ENCODE peak calls at places on chromosome 17, in ten cellular contexts. E is Peyer's patch, R is iPS-NIHi11, M is esophagus muscularis mucosa, Z is left ventricle myocardium superior, Q is nucleus accumbens, V is mesenchymal stem cell, F is pancreas, G is GM19239, X is Daoy. N is an unnamed sample.
A peak's percentile ranks its signal among the peaks of the same experiment; 100 is the strongest.

GRCh38 chr17:61212655-61213054 is 187.0 kb upstream of the TBX2 start:
- DNase-seq in Z (no peak), E (no peak), F (no peak), M (no peak), V (no peak), G (no peak), R (no peak), X (no peak), Q (no peak), N (no peak)

GRCh38 chr17:29699283-29699682 is 76.6 kb upstream of the CORO6 start:
- DNase-seq in X (no peak), G (no peak), R (no peak), V (no peak), Z (no peak), F (no peak), E (no peak), M (no peak), Q (peak; percentile 17), N (no peak)

GRCh38 chr17:81967533-81968395 is 6.8 kb upstream of the NOTUM start:
- DNase-seq in V (peak; percentile 81), R (peak; percentile 89), G (peak; percentile 93), F (peak; percentile 79), X (peak; percentile 73), M (peak; percentile 95), E (peak; percentile 93), Z (peak; percentile 87), Q (peak; percentile 89), N (peak; percentile 97)

GRCh38 chr17:73998246-73999220 is 204.9 kb upstream of the RPL38 start:
- DNase-seq in R (peak; percentile 89), X (peak; percentile 66), V (no peak), G (peak; percentile 64), M (no peak), E (peak; percentile 75), F (peak; percentile 74), Q (peak; percentile 34), Z (peak; percentile 66), N (peak; percentile 81)

GRCh38 chr17:78532311-78532710 is 44.9 kb downstream of the DNAH17 start:
- DNase-seq in V (no peak), Q (no peak), Z (no peak), F (no peak), G (no peak), X (no peak), E (no peak), M (no peak), R (no peak), N (no peak)

GRCh38 chr17:64378890-64379354 is 11.7 kb downstream of the PECAM1 start:
- DNase-seq in R (no peak), Z (no peak), G (no peak), M (no peak), E (peak; percentile 47), V (no peak), F (no peak), X (no peak), Q (no peak), N (no peak)

GRCh38 chr17:22278302-22279275 is 586.3 kb downstream of the KCNJ18 start:
- DNase-seq in Q (no peak), G (no peak), F (no peak), V (no peak), R (no peak), X (no peak), E (no peak), M (no peak), Z (no peak), N (no peak)

GRCh38 chr17:11979795-11980194 is 17.5 kb downstream of the ZNF18 start:
- DNase-seq in F (no peak), E (no peak), Z (no peak), Q (no peak), X (no peak), R (no peak), M (no peak), G (no peak), V (no peak), N (no peak)

GRCh38 chr17:49959183-49959935 is 9.6 kb upstream of the DLX4 start:
- DNase-seq in R (no peak), Q (no peak), M (no peak), F (no peak), V (no peak), Z (no peak), E (no peak), G (no peak), X (peak; percentile 74), N (no peak)

GRCh38 chr17:67258836-67259468 is 14.0 kb upstream of the HELZ start:
- DNase-seq in Q (no peak), R (no peak), V (no peak), X (no peak), E (peak; percentile 69), Z (no peak), F (no peak), M (no peak), G (no peak), N (no peak)

GRCh38 chr17:43579570-43580140 is 33.5 kb upstream of the ETV4 start:
- DNase-seq in Q (no peak), X (peak; percentile 88), Z (no peak), F (no peak), G (no peak), E (no peak), V (peak; percentile 75), R (no peak), M (no peak), N (no peak)

GRCh38 chr17:43994272-43995149 is 9.9 kb upstream of the NAGS start:
- DNase-seq in Q (peak; percentile 82), V (peak; percentile 66), F (peak; percentile 75), X (peak; percentile 63), R (peak; percentile 86), M (no peak), E (peak; percentile 74), G (peak; percentile 65), Z (peak; percentile 75), N (peak; percentile 94)

GRCh38 chr17:73861543-73861942 is 217.3 kb upstream of the SDK2 start:
- DNase-seq in M (no peak), Q (no peak), F (no peak), R (no peak), V (no peak), Z (no peak), X (no peak), E (no peak), G (no peak), N (no peak)

GRCh38 chr17:79943354-79944241 is 92.1 kb downstream of the TBC1D16 start:
- DNase-seq in M (no peak), V (no peak), E (peak; percentile 40), R (no peak), Q (no peak), G (no peak), F (peak; percentile 17), X (no peak), Z (no peak), N (peak; percentile 48)

GRCh38 chr17:49187301-49187700 is 23.1 kb downstream of the GNGT2 start:
- DNase-seq in X (no peak), M (no peak), R (no peak), F (no peak), Z (no peak), G (no peak), E (no peak), Q (no peak), V (peak; percentile 54), N (no peak)

GRCh38 chr17:58121925-58122324 is 26.3 kb upstream of the OR4D1 start:
- DNase-seq in X (peak; percentile 38), Q (no peak), Z (no peak), F (no peak), R (peak; percentile 49), G (no peak), E (no peak), V (peak; percentile 20), M (no peak), N (no peak)

GRCh38 chr17:18319604-18320256 is 4.6 kb downstream of the SMCR8 start:
- DNase-seq in Z (no peak), Q (no peak), M (no peak), E (no peak), G (no peak), R (peak; percentile 37), F (no peak), V (peak; percentile 71), X (peak; percentile 23), N (peak; percentile 63)

GRCh38 chr17:66677201-66677981 is 157.5 kb upstream of the CACNG5 start:
- DNase-seq in V (peak; percentile 40), G (no peak), Q (no peak), E (no peak), R (no peak), X (no peak), Z (no peak), F (no peak), M (no peak), N (no peak)

GRCh38 chr17:80395402-80396151 is 19.4 kb upstream of the ENDOV start:
- DNase-seq in R (peak; percentile 58), X (peak; percentile 11), Z (no peak), M (no peak), E (no peak), G (no peak), V (no peak), Q (no peak), F (no peak), N (no peak)

GRCh38 chr17:55383771-55384679 is 37.6 kb downstream of the MMD start:
- DNase-seq in Q (no peak), F (no peak), G (no peak), Z (no peak), R (no peak), X (no peak), M (no peak), E (no peak), V (no peak), N (no peak)

GRCh38 chr17:77897741-77898301 is 60.7 kb upstream of the TNRC6C start:
- DNase-seq in R (no peak), E (peak; percentile 27), X (no peak), F (no peak), G (no peak), Q (no peak), V (no peak), Z (no peak), M (no peak), N (no peak)

GRCh38 chr17:83086907-83087787 is 7.7 kb downstream of the METRNL start:
- DNase-seq in V (no peak), X (no peak), G (no peak), Z (no peak), F (no peak), E (no peak), Q (no peak), M (no peak), R (no peak), N (no peak)

GRCh38 chr17:67417507-67417906 is 40.4 kb downstream of the PITPNC1 start:
- DNase-seq in F (no peak), X (no peak), R (no peak), Q (no peak), E (no peak), Z (no peak), G (no peak), M (no peak), V (no peak), N (no peak)

GRCh38 chr17:55348749-55349354 is 72.8 kb downstream of the MMD start:
- DNase-seq in E (peak; percentile 72), M (no peak), Q (peak; percentile 43), R (peak; percentile 59), F (peak; percentile 34), Z (peak; percentile 56), G (peak; percentile 9), X (peak; percentile 46), V (peak; percentile 56), N (peak; percentile 69)

GRCh38 chr17:75783069-75783783 is 1.4 kb upstream of the UNK start:
- DNase-seq in G (no peak), F (no peak), E (peak; percentile 4), Q (no peak), M (no peak), V (peak; percentile 79), Z (no peak), X (no peak), R (no peak), N (no peak)

GRCh38 chr17:28174352-28175046 is 132.0 kb downstream of the NLK start:
- DNase-seq in R (no peak), Q (no peak), E (no peak), M (no peak), X (peak; percentile 11), Z (no peak), V (peak; percentile 32), F (no peak), G (peak; percentile 10), N (no peak)

GRCh38 chr17:41812176-41813038 is at the start of gene FKBP10:
- DNase-seq in V (peak; percentile 95), F (peak; percentile 63), G (peak; percentile 41), Q (peak; percentile 72), R (peak; percentile 92), X (peak; percentile 92), Z (peak; percentile 75), M (no peak), E (peak; percentile 75), N (peak; percentile 95)

GRCh38 chr17:45573915-45574314 is 83.4 kb upstream of the PLEKHM1 start:
- DNase-seq in M (no peak), V (no peak), R (no peak), X (no peak), Z (no peak), Q (no peak), G (no peak), E (no peak), F (no peak), N (no peak)